ENCODE peak calls at places on chromosomes 7 and 10, in four cellular contexts. One of them, this sample, is unnamed.

GRCh38 chr7:45872116-45873034 is 507 bp downstream of the CCDC201 start:
- DNase-seq in AG04449: no peak
- DNase-seq in hepatocyte: peak; percentile 55
- DNase-seq in fibroblast of the aortic adventitia: no peak
- DNase-seq in this sample: no peak

GRCh38 chr10:3747984-3748383 is 37.0 kb downstream of the KLF6 start:
- DNase-seq in AG04449: no peak
- DNase-seq in hepatocyte: no peak
- DNase-seq in fibroblast of the aortic adventitia: no peak
- DNase-seq in this sample: no peak

GRCh38 chr10:34654211-34654610 is 160.9 kb downstream of the PARD3 start:
- DNase-seq in AG04449: no peak
- DNase-seq in hepatocyte: no peak
- DNase-seq in fibroblast of the aortic adventitia: no peak
- DNase-seq in this sample: no peak

GRCh38 chr10:89419548-89419947 is 5.2 kb downstream of the IFIT5 start:
- DNase-seq in AG04449: no peak
- DNase-seq in hepatocyte: peak; percentile 19
- DNase-seq in fibroblast of the aortic adventitia: peak; percentile 44
- DNase-seq in this sample: no peak

GRCh38 chr7:133512560-133512959 is 259.7 kb downstream of the EXOC4 start:
- DNase-seq in AG04449: peak; percentile 59
- DNase-seq in hepatocyte: no peak
- DNase-seq in fibroblast of the aortic adventitia: peak; percentile 62
- DNase-seq in this sample: peak; percentile 32

GRCh38 chr7:133252858-133253521 is at the start of gene EXOC4:
- DNase-seq in AG04449: peak; percentile 85
- DNase-seq in hepatocyte: peak; percentile 97
- DNase-seq in fibroblast of the aortic adventitia: peak; percentile 98
- DNase-seq in this sample: peak; percentile 91

GRCh38 chr10:1872151-1872726 is 134.9 kb upstream of the ADARB2 start:
- DNase-seq in AG04449: no peak
- DNase-seq in hepatocyte: no peak
- DNase-seq in fibroblast of the aortic adventitia: no peak
- DNase-seq in this sample: no peak

GRCh38 chr10:125460326-125460725 is 222.6 kb downstream of the TEX36 start:
- DNase-seq in AG04449: no peak
- DNase-seq in hepatocyte: no peak
- DNase-seq in fibroblast of the aortic adventitia: no peak
- DNase-seq in this sample: no peak

GRCh38 chr10:3647074-3647473 is 137.9 kb downstream of the KLF6 start:
- DNase-seq in AG04449: no peak
- DNase-seq in hepatocyte: no peak
- DNase-seq in fibroblast of the aortic adventitia: no peak
- DNase-seq in this sample: no peak

GRCh38 chr7:131039355-131039762 is 288.3 kb upstream of the MKLN1 start:
- DNase-seq in AG04449: no peak
- DNase-seq in hepatocyte: no peak
- DNase-seq in fibroblast of the aortic adventitia: peak; percentile 39
- DNase-seq in this sample: no peak

GRCh38 chr10:71999360-72000072 is 35.3 kb downstream of the CHST3 start:
- DNase-seq in AG04449: no peak
- DNase-seq in hepatocyte: peak; percentile 80
- DNase-seq in fibroblast of the aortic adventitia: peak; percentile 83
- DNase-seq in this sample: peak; percentile 66

GRCh38 chr7:128829391-128830166 is 627 bp upstream of the FLNC start:
- DNase-seq in AG04449: no peak
- DNase-seq in hepatocyte: peak; percentile 63
- DNase-seq in fibroblast of the aortic adventitia: peak; percentile 51
- DNase-seq in this sample: no peak

GRCh38 chr10:78149193-78149592 is 115.5 kb downstream of the RPS24 start:
- DNase-seq in AG04449: no peak
- DNase-seq in hepatocyte: no peak
- DNase-seq in fibroblast of the aortic adventitia: peak; percentile 42
- DNase-seq in this sample: no peak

GRCh38 chr10:60989400-60989876 is 45.5 kb upstream of the RHOBTB1 start:
- DNase-seq in AG04449: no peak
- DNase-seq in hepatocyte: peak; percentile 30
- DNase-seq in fibroblast of the aortic adventitia: no peak
- DNase-seq in this sample: no peak

GRCh38 chr7:17882685-17883084 is 57.6 kb downstream of the SNX13 start:
- DNase-seq in AG04449: no peak
- DNase-seq in hepatocyte: no peak
- DNase-seq in fibroblast of the aortic adventitia: no peak
- DNase-seq in this sample: no peak

GRCh38 chr7:77497079-77497478 is 40.0 kb upstream of the PTPN12 start:
- DNase-seq in AG04449: no peak
- DNase-seq in hepatocyte: no peak
- DNase-seq in fibroblast of the aortic adventitia: no peak
- DNase-seq in this sample: no peak

GRCh38 chr10:100009283-100009792 is 409 bp downstream of the DNMBP start:
- DNase-seq in AG04449: no peak
- DNase-seq in hepatocyte: peak; percentile 87
- DNase-seq in fibroblast of the aortic adventitia: peak; percentile 48
- DNase-seq in this sample: no peak

GRCh38 chr10:5283305-5284158 is 81.2 kb upstream of the UCN3 start:
- DNase-seq in AG04449: no peak
- DNase-seq in hepatocyte: peak; percentile 74
- DNase-seq in fibroblast of the aortic adventitia: peak; percentile 75
- DNase-seq in this sample: no peak

GRCh38 chr10:96025566-96025965 is 17.8 kb upstream of the CCNJ start:
- DNase-seq in AG04449: no peak
- DNase-seq in hepatocyte: peak; percentile 37
- DNase-seq in fibroblast of the aortic adventitia: no peak
- DNase-seq in this sample: no peak

DNA sequence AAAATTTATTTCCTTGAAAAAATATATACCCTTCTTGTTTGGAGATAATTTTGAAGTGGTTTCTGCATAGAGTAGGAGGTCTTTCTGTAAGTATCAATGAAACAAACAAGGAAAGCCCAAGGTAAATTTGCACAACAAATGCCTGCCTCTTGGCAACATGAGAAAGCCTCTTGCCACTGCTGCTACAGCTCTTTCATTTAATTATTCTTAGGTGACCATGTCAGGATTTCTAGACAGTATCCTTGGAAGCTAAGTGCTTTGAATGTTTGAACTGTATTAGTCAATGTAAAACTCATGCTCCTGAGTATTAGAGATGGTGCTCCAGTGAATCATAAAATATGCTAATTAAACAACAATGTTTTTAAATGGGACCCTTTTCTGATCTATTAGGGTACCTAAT is 81.1 kb upstream of the ITGB1 start:
- DNase-seq in AG04449: no peak
- DNase-seq in hepatocyte: no peak
- DNase-seq in fibroblast of the aortic adventitia: no peak
- DNase-seq in this sample: no peak
- TF ChIP-seq CTCF in AG04449: no peak
- TF ChIP-seq CTCF in hepatocyte: no peak
- TF ChIP-seq CTCF in fibroblast of the aortic adventitia: no peak
- TF ChIP-seq CTCF in this sample: no peak

GRCh38 chr7:69019437-69019836 is 578.8 kb upstream of the AUTS2 start:
- DNase-seq in AG04449: no peak
- DNase-seq in hepatocyte: no peak
- DNase-seq in fibroblast of the aortic adventitia: no peak
- DNase-seq in this sample: no peak

GRCh38 chr7:69018200-69018599 is 580.1 kb upstream of the AUTS2 start:
- DNase-seq in AG04449: no peak
- DNase-seq in hepatocyte: no peak
- DNase-seq in fibroblast of the aortic adventitia: no peak
- DNase-seq in this sample: no peak
- TF ChIP-seq CTCF in AG04449: no peak
- TF ChIP-seq CTCF in hepatocyte: no peak
- TF ChIP-seq CTCF in fibroblast of the aortic adventitia: no peak
- TF ChIP-seq CTCF in this sample: no peak

GRCh38 chr10:22218448-22218847 is 633 bp upstream of the EBLN1 start:
- DNase-seq in AG04449: no peak
- DNase-seq in hepatocyte: no peak
- DNase-seq in fibroblast of the aortic adventitia: no peak
- DNase-seq in this sample: no peak
- TF ChIP-seq CTCF in AG04449: no peak
- TF ChIP-seq CTCF in hepatocyte: no peak
- TF ChIP-seq CTCF in fibroblast of the aortic adventitia: no peak
- TF ChIP-seq CTCF in this sample: no peak

GRCh38 chr7:100016209-100016901 is 959 bp downstream of the ZKSCAN1 start:
- DNase-seq in AG04449: no peak
- DNase-seq in hepatocyte: peak; percentile 24
- DNase-seq in fibroblast of the aortic adventitia: peak; percentile 13
- DNase-seq in this sample: no peak
- TF ChIP-seq CTCF in AG04449: no peak
- TF ChIP-seq CTCF in hepatocyte: no peak
- TF ChIP-seq CTCF in fibroblast of the aortic adventitia: no peak
- TF ChIP-seq CTCF in this sample: no peak

GRCh38 chr10:7054915-7055314 is 355.9 kb downstream of the SFMBT2 start:
- DNase-seq in AG04449: no peak
- DNase-seq in hepatocyte: no peak
- DNase-seq in fibroblast of the aortic adventitia: no peak
- DNase-seq in this sample: no peak
- TF ChIP-seq CTCF in AG04449: peak; percentile 11
- TF ChIP-seq CTCF in hepatocyte: no peak
- TF ChIP-seq CTCF in fibroblast of the aortic adventitia: peak; percentile 11
- TF ChIP-seq CTCF in this sample: no peak

This sample was measured in AG09319.